ENCODE peak calls at places on chromosomes 4 and X, in seven cellular contexts. R is SK-N-SH, I is GM23338, W is K562, Z is HepG2, E is Panc1, Y is HCT116. J is an unnamed sample.
A peak's percentile ranks its signal among the peaks of the same experiment; 100 is the strongest.

GRCh38 chr4:46254788-46255187 is 130.9 kb upstream of the GABRG1 start:
- DNase-seq in R (no peak), Y (no peak), Z (no peak), W (no peak), I (no peak), E (no peak), J (no peak)

GRCh38 chrX:123590842-123591491 is 141.9 kb downstream of the THOC2 start:
- DNase-seq in E (no peak), Z (peak; percentile 0), Y (no peak), W (no peak), I (no peak), R (no peak), J (no peak)

GRCh38 chrX:50594788-50595187 is 124.2 kb upstream of the DGKK start:
- DNase-seq in Z (no peak), Y (no peak), R (no peak), W (no peak), E (no peak), I (peak; percentile 86), J (no peak)

GRCh38 chrX:68694429-68695205 is 47.2 kb downstream of the STARD8 start:
- DNase-seq in Z (no peak), E (no peak), I (no peak), W (peak; percentile 46), Y (no peak), R (no peak), J (no peak)

GRCh38 chrX:130560558-130560957 is 158.8 kb downstream of the RBMX2 start:
- DNase-seq in E (no peak), I (no peak), W (no peak), R (no peak), Y (no peak), Z (no peak), J (no peak)

GRCh38 chrX:46757052-46757451 is 1.9 kb downstream of the SLC9A7 start:
- DNase-seq in Y (no peak), R (no peak), E (no peak), I (no peak), W (no peak), Z (no peak), J (no peak)

GRCh38 chrX:49844622-49845021 is 15.5 kb downstream of the PAGE4 start:
- DNase-seq in Y (no peak), R (no peak), I (no peak), W (no peak), E (no peak), Z (no peak), J (no peak)

GRCh38 chr4:183941964-183942363 is 36.9 kb downstream of the STOX2 start:
- DNase-seq in Y (no peak), R (no peak), Z (no peak), I (no peak), E (no peak), W (no peak), J (no peak)

GRCh38 chr4:94452476-94453300 is 946 bp downstream of the PDLIM5 start:
- DNase-seq in E (no peak), W (peak; percentile 77), Y (peak; percentile 61), I (peak; percentile 84), R (peak; percentile 54), Z (peak; percentile 81), J (peak; percentile 24)

GRCh38 chrX:40897768-40898167 is 162.4 kb upstream of the MED14 start:
- DNase-seq in E (no peak), R (no peak), W (no peak), Y (no peak), I (no peak), Z (no peak), J (no peak)

GRCh38 chr4:7842384-7843279 is 97.0 kb downstream of the AFAP1 start:
- DNase-seq in I (no peak), Z (no peak), W (no peak), R (no peak), Y (peak; percentile 83), E (peak; percentile 73), J (no peak)

GRCh38 chr4:38169524-38169923 is 209.3 kb downstream of the PTTG2 start:
- DNase-seq in W (no peak), R (no peak), Z (no peak), E (no peak), I (no peak), Y (no peak), J (no peak)

GRCh38 chr4:187071896-187072295 is 348.2 kb upstream of the FAT1 start:
- DNase-seq in R (peak; percentile 28), Z (no peak), I (no peak), W (no peak), Y (no peak), E (no peak), J (no peak)

GRCh38 chr4:87555751-87556619 is 26.8 kb upstream of the SPARCL1 start:
- DNase-seq in I (no peak), E (no peak), Y (no peak), Z (no peak), R (no peak), W (no peak), J (no peak)

GRCh38 chrX:112147206-112147605 is 64.6 kb upstream of the TRPC5 start:
- DNase-seq in R (peak; percentile 26), Y (no peak), W (peak; percentile 11), Z (no peak), I (peak; percentile 53), E (peak; percentile 4), J (peak; percentile 2)

DNA sequence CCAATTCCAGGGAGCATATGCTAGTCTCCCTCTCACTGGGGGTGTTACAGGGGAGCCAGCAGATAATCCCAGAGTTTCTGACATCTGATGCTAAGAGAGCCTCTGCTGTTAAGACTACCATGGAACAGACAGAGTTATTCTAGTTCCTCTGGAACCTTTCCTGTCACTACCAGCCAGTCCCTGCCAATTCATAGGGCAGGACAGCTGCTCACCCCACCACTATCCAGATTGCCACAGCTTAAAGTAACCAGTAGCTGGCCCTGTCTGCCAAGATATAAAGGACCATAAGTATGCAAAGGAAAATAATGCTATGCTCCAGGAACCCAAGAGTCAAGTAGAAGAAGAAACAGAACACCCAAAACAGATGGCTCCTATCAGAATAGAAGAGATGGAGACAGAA is 293.6 kb downstream of the IQCM start:
- DNase-seq in Z (no peak), I (no peak), R (no peak), Y (no peak), W (no peak), E (no peak), J (no peak)
- TF ChIP-seq REST in Z (no peak), I (no peak), R (no peak), Y (no peak), W (no peak), E (no peak), J (no peak)

DNA sequence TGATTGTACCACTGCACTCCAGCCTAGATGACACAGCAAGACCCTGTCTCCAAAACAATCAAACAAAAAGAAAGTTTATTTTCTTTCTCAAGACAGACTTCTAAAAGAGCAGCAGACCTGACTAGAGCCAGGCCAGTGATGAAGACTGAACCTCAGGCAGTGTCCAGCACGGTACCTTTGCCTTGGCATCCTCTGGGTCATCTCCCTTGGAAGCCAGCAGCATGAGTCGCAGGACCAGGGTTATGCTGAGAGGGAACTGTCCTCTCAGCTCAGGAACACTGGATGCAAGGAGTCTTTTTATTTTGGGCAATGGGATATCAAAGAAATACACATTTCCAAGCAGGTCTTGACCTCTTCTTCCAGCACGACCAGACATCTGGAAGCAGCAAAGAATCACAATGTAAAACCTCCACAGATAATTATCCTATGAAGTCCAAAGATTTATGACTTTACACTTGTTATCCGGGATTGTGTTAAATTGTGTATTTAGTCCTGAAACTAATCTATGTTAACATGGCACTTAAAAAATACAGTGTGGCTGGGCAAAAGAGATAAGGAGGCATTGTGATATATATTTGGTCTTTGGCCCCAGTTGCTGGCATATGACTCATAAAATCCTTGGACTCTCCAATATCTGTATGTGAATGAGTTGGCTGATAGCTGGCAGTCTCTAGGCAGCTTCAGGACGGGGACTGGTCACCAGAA is 66.0 kb upstream of the DDX60 start:
- DNase-seq in W (peak; percentile 42), Z (no peak), Y (no peak), R (no peak), I (no peak), E (no peak), J (no peak)
- TF ChIP-seq POLR2AphosphoS5 in W (no peak), Z (no peak), Y (no peak), R (no peak), I (no peak), E (no peak), J (no peak)

DNA sequence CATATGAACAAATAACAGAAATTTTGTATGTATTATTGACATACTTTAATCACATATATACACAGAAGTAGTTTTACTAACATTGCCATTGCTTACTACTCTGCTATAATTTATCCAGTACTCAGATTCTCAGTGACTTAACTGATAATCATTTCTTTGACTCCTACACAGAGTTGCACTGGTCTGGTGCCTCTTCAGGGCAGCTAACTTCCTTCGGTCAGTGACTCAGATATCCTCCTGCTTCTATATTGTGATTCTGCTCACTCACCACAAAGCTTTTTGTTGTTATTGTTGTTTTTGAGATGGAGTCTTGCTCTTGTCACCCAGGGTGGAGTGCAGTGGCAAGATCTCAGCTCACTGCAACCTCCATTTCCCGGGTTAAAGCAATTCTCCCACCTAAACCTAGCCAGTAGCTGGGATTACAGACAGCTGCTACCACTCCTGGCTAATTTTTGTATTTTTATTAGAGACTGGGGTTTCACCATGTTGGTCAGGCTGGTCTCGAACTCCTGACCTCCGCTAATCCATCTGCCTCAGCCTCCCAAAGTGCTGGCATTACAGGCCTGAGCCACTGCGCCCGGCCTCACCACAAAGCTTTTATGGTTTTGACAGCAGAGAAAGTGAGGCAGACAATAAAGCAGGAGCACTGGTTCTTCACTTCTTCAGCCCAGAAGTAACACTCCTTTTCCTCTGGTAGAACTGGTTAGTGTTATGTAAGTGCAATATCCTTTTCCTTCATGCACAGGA is 499.3 kb downstream of the EPHA5 start:
- DNase-seq in R (no peak), Y (no peak), Z (no peak), W (no peak), E (no peak), I (no peak), J (no peak)
- TF ChIP-seq CTCF in R (no peak), Y (no peak), Z (no peak), W (no peak), E (no peak), I (no peak), J (no peak)

DNA sequence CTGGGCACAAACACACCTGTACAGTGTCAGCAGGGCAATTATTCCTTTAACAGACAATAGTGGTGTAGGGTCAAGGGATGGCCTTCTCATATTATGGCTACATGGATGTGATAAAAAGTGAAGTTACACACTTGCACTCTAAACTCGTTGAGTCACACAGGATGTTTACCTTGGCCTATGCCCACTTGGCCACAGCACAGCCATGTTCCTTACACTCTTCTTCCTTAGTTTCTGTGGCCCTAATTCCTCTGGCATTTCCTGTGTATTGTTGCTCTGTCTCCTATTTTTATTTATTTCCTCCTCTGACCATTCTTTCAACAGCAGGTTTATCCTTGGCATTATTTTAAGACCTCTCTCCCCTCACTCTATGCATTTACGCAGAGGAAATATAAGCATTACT is 86.8 kb upstream of the NPFFR2 start:
- DNase-seq in Y (no peak), W (no peak), Z (no peak), R (no peak), E (no peak), I (peak; percentile 49), J (no peak)
- TF ChIP-seq REST in Y (no peak), W (no peak), Z (no peak), R (no peak), E (no peak), I (no peak), J (no peak)

GRCh38 chrX:154305481-154306205 is 10.0 kb downstream of the TKTL1 start:
- DNase-seq in W (no peak), Y (no peak), Z (no peak), E (no peak), I (no peak), R (no peak), J (no peak)
- TF ChIP-seq POLR2AphosphoS5 in W (no peak), Y (no peak), Z (no peak), E (no peak), I (no peak), R (no peak), J (no peak)

J was measured in HL-60.